ENCODE peak calls at places on chromosomes 11 and 22, in eight cellular contexts. X is T-helper 2 cell; Y is kidney epithelial cell; F is neural crest cell; B is psoas muscle; D is activated CD8-positive, alpha-beta memory T cell treated with anti-CD3 and anti-CD28 coated beads for 48 hours; H is HTR-8/SVneo; C is A549. S is an unnamed sample.
A peak's percentile ranks its signal among the peaks of the same experiment; 100 is the strongest.

GRCh38 chr22:22770881-22771280 is 116.7 kb upstream of the IGLL5 start:
- DNase-seq in C (no peak), Y (no peak), H (no peak), X (no peak), B (no peak), F (no peak), D (no peak), S (no peak)

GRCh38 chr11:105220175-105220574 is 80.6 kb upstream of the CARD18 start:
- DNase-seq in C (no peak), X (no peak), F (no peak), D (no peak), H (no peak), B (no peak), Y (no peak), S (no peak)

GRCh38 chr22:20063271-20064139 is 16.5 kb upstream of the DGCR8 start:
- DNase-seq in B (peak; percentile 82), C (no peak), F (no peak), D (no peak), X (no peak), Y (no peak), H (no peak), S (no peak)

GRCh38 chr22:27866136-27867091 is 52.6 kb downstream of the PITPNB start:
- DNase-seq in H (peak; percentile 33), C (peak; percentile 74), X (no peak), F (no peak), Y (peak; percentile 19), D (no peak), B (no peak), S (no peak)

GRCh38 chr22:31230871-31231621 is 18.9 kb downstream of the LIMK2 start:
- DNase-seq in D (no peak), Y (no peak), X (peak; percentile 14), C (peak; percentile 40), B (peak; percentile 59), H (no peak), F (no peak), S (no peak)

GRCh38 chr22:31585161-31585859 is 76.7 kb downstream of the PISD start:
- DNase-seq in F (no peak), B (no peak), C (no peak), D (no peak), H (no peak), X (no peak), Y (no peak), S (no peak)

GRCh38 chr11:86740628-86741488 is 59.5 kb upstream of the PRSS23 start:
- DNase-seq in C (peak; percentile 95), B (peak; percentile 52), F (no peak), Y (peak; percentile 96), X (no peak), D (no peak), H (peak; percentile 83), S (no peak)

GRCh38 chr11:70176940-70177689 is 26.0 kb upstream of the FADD start:
- DNase-seq in Y (no peak), H (peak; percentile 59), F (peak; percentile 51), X (peak; percentile 14), C (peak; percentile 53), B (no peak), D (peak; percentile 7), S (no peak)

GRCh38 chr11:119496453-119496852 is 73.5 kb upstream of the THY1 start:
- DNase-seq in H (no peak), Y (no peak), C (no peak), D (no peak), F (no peak), B (no peak), X (no peak), S (no peak)

GRCh38 chr11:41119484-41119883 is 340.0 kb downstream of the LRRC4C start:
- DNase-seq in X (no peak), B (no peak), D (no peak), F (no peak), H (no peak), C (no peak), Y (no peak), S (no peak)

GRCh38 chr11:24064309-24064903 is 432.4 kb upstream of the LUZP2 start:
- DNase-seq in B (no peak), X (no peak), C (no peak), D (no peak), F (no peak), Y (no peak), H (no peak), S (no peak)

GRCh38 chr11:128910583-128910982 is 19.4 kb downstream of the KCNJ5 start:
- DNase-seq in B (no peak), X (no peak), Y (no peak), C (no peak), H (no peak), D (no peak), F (no peak), S (no peak)

GRCh38 chr22:27850000-27850465 is 48.5 kb upstream of the MN1 start:
- DNase-seq in X (no peak), D (no peak), H (no peak), F (no peak), B (no peak), Y (no peak), C (no peak), S (no peak)

GRCh38 chr11:34826384-34826726 is 89.8 kb downstream of the APIP start:
- DNase-seq in Y (no peak), C (no peak), X (no peak), B (no peak), H (no peak), D (no peak), F (no peak), S (no peak)

GRCh38 chr22:38124236-38124974 is 13.9 kb upstream of the BAIAP2L2 start:
- DNase-seq in F (no peak), X (no peak), H (no peak), Y (no peak), C (no peak), D (no peak), B (no peak), S (no peak)

GRCh38 chr22:30514252-30514651 is 8.8 kb upstream of the SEC14L4 start:
- DNase-seq in D (no peak), B (no peak), X (no peak), Y (no peak), F (no peak), C (no peak), H (no peak), S (no peak)

GRCh38 chr22:35961480-35961902 is 67.1 kb downstream of the RBFOX2 start:
- DNase-seq in C (peak; percentile 37), X (no peak), Y (peak; percentile 63), B (no peak), D (no peak), H (peak; percentile 34), F (no peak), S (no peak)

GRCh38 chr11:9138612-9139579 is 47.5 kb upstream of the SCUBE2 start:
- DNase-seq in B (no peak), D (no peak), F (no peak), H (peak; percentile 80), Y (peak; percentile 86), X (no peak), C (peak; percentile 86), S (no peak)

GRCh38 chr11:69525516-69526452 is 44.3 kb downstream of the LINC01488 start:
- DNase-seq in D (no peak), F (no peak), X (no peak), Y (no peak), B (no peak), H (no peak), C (no peak), S (no peak)

GRCh38 chr11:13294771-13295579 is 17.4 kb downstream of the BMAL1 start:
- DNase-seq in H (no peak), F (no peak), D (no peak), B (no peak), Y (no peak), C (no peak), X (no peak), S (no peak)

GRCh38 chr11:68666854-68667253 is 17.5 kb upstream of the GAL start:
- DNase-seq in X (no peak), F (no peak), H (no peak), Y (no peak), D (no peak), B (no peak), C (no peak), S (no peak)

GRCh38 chr11:64263021-64263946 is 12.0 kb downstream of the PLCB3 start:
- DNase-seq in F (no peak), D (no peak), Y (no peak), H (no peak), X (no peak), B (peak; percentile 46), C (no peak), S (no peak)

GRCh38 chr11:3171931-3172560 is 6.9 kb upstream of the OSBPL5 start:
- DNase-seq in X (no peak), Y (no peak), C (no peak), H (no peak), B (peak; percentile 44), D (no peak), F (no peak), S (no peak)

GRCh38 chr11:102955624-102956023 is at the start of gene MMP13:
- DNase-seq in H (no peak), C (no peak), Y (no peak), B (no peak), F (no peak), D (no peak), X (no peak), S (no peak)

GRCh38 chr11:88428959-88429358 is 91.4 kb upstream of the CTSC start:
- DNase-seq in H (no peak), D (no peak), X (no peak), B (no peak), F (no peak), C (no peak), Y (no peak), S (no peak)

GRCh38 chr22:25067851-25068421 is 115.4 kb downstream of the KIAA1671 start:
- DNase-seq in H (no peak), Y (no peak), C (no peak), D (no peak), B (peak; percentile 73), F (no peak), X (peak; percentile 95), S (no peak)

GRCh38 chr11:2553886-2554285 is 109.1 kb downstream of the KCNQ1 start:
- DNase-seq in C (no peak), F (no peak), X (no peak), Y (no peak), D (no peak), B (peak; percentile 30), H (no peak), S (no peak)

GRCh38 chr22:35334010-35334409 is 34.3 kb downstream of the TOM1 start:
- DNase-seq in D (no peak), Y (no peak), F (no peak), C (no peak), B (no peak), H (no peak), X (no peak), S (no peak)